ENCODE peak calls at places on chromosomes 2 and 18, in ten cellular contexts. E, U, G, A, D, N, X, R, Q and M are unnamed samples.

GRCh38 chr2:98086491-98087446 is at the start of gene VWA3B:
- DNase-seq in A (peak), G (peak), D (no peak), R (peak), E (peak), N (no peak), X (no peak), Q (peak), U (no peak), M (peak)

GRCh38 chr18:58337688-58338087 is 291.2 kb downstream of the ALPK2 start:
- DNase-seq in G (no peak), U (no peak), D (no peak), R (no peak), X (no peak), N (no peak), Q (no peak), A (peak), E (peak), M (no peak)

GRCh38 chr18:8453528-8453927 is 155.7 kb upstream of the RAB12 start:
- DNase-seq in D (no peak), N (no peak), E (no peak), R (no peak), U (no peak), Q (no peak), A (no peak), X (no peak), G (no peak), M (no peak)

GRCh38 chr2:151459368-151459767 is 49.7 kb downstream of the RIF1 start:
- DNase-seq in N (no peak), U (no peak), Q (no peak), E (no peak), D (no peak), R (no peak), A (peak), G (no peak), X (no peak), M (peak)

GRCh38 chr2:84713441-84713840 is 167.4 kb downstream of the TRABD2A start:
- DNase-seq in R (no peak), N (no peak), U (no peak), D (no peak), Q (no peak), E (no peak), G (no peak), A (peak), X (no peak), M (no peak)

GRCh38 chr2:60569680-60570111 is 16.2 kb upstream of the BCL11A start:
- DNase-seq in R (no peak), A (no peak), N (no peak), D (no peak), Q (no peak), X (no peak), E (no peak), G (no peak), U (no peak), M (no peak)

GRCh38 chr2:241563981-241564595 is 5.5 kb downstream of the BOK start:
- DNase-seq in E (no peak), A (no peak), R (no peak), D (no peak), Q (no peak), U (no peak), N (no peak), X (no peak), G (peak), M (no peak)

GRCh38 chr2:172978053-172978383 is 97.6 kb upstream of the MAP3K20 start:
- DNase-seq in G (no peak), R (no peak), Q (no peak), E (no peak), A (no peak), N (no peak), X (no peak), U (no peak), D (no peak), M (no peak)

GRCh38 chr2:153543639-153544071 is 65.1 kb upstream of the RPRM start:
- DNase-seq in X (no peak), E (peak), A (no peak), G (no peak), R (no peak), D (no peak), Q (no peak), U (no peak), N (no peak), M (no peak)

GRCh38 chr2:241083091-241083415 is 19.0 kb downstream of the MTERF4 start:
- DNase-seq in D (no peak), R (no peak), G (no peak), Q (no peak), X (no peak), A (no peak), N (no peak), E (no peak), U (no peak), M (no peak)

GRCh38 chr18:13809025-13809384 is 14.9 kb upstream of the MC5R start:
- DNase-seq in D (no peak), G (no peak), A (no peak), R (no peak), X (no peak), U (no peak), E (no peak), N (no peak), Q (no peak), M (no peak)

GRCh38 chr2:183195397-183195796 is 71.2 kb downstream of the NUP35 start:
- DNase-seq in R (no peak), N (no peak), U (no peak), E (no peak), G (no peak), D (no peak), Q (no peak), X (no peak), A (no peak), M (no peak)

GRCh38 chr2:67259581-67260347 is 137.4 kb upstream of the ETAA1 start:
- DNase-seq in G (peak), U (peak), R (no peak), X (no peak), Q (peak), D (peak), A (peak), N (no peak), E (no peak), M (peak)

GRCh38 chr2:220528180-220528579 is 900.8 kb downstream of the SLC4A3 start:
- DNase-seq in X (no peak), Q (no peak), A (peak), N (no peak), D (no peak), U (no peak), E (no peak), G (no peak), R (no peak), M (peak)